ENCODE peak calls at places on chromosomes 4 and X, in six cellular contexts. C is fibroblast of villous mesenchyme, O is lower leg skin, B is cardiac fibroblast, S is Caco-2, F is ovary. U is an unnamed sample.

GRCh38 chr4:186134254-186134653 is 29.8 kb downstream of the FAM149A start:
- DNase-seq in C (no peak), O (no peak), B (no peak), S (no peak), F (no peak), U (no peak)

GRCh38 chrX:12581546-12581945 is 209.7 kb upstream of the PRPS2 start:
- DNase-seq in C (no peak), O (no peak), B (no peak), S (no peak), F (no peak), U (no peak)

GRCh38 chrX:136268051-136269048 is 17.1 kb upstream of the MAP7D3 start:
- DNase-seq in C (peak), O (no peak), B (peak), S (no peak), F (peak), U (no peak)

GRCh38 chr4:142961866-142962265 is 115.8 kb upstream of the INPP4B start:
- DNase-seq in C (peak), O (no peak), B (no peak), S (no peak), F (no peak), U (no peak)

GRCh38 chr4:71992571-71992970 is 39.2 kb upstream of the NPFFR2 start:
- DNase-seq in C (no peak), O (no peak), B (peak), S (no peak), F (no peak), U (no peak)

GRCh38 chrX:150690126-150690525 is 3.1 kb upstream of the MTMR1 start:
- DNase-seq in C (peak), O (no peak), B (peak), S (no peak), F (no peak), U (peak)

GRCh38 chr4:29309050-29309449 is 1411.1 kb upstream of the PCDH7 start:
- DNase-seq in C (no peak), O (no peak), B (peak), S (no peak), F (no peak), U (no peak)

GRCh38 chr4:109389367-109390118 is 44.1 kb upstream of the SEC24B start:
- DNase-seq in C (no peak), O (no peak), B (no peak), S (no peak), F (peak), U (no peak)

GRCh38 chr4:76306882-76307669 is 543 bp downstream of the STBD1 start:
- DNase-seq in C (peak), O (peak), B (peak), S (peak), F (peak), U (no peak)

GRCh38 chr4:169810325-169811323 is 52.9 kb upstream of the HPF1 start:
- DNase-seq in C (peak), O (no peak), B (peak), S (no peak), F (no peak), U (peak)

GRCh38 chr4:122827258-122827887 is 742 bp downstream of the FGF2 start:
- DNase-seq in C (peak), O (peak), B (peak), S (no peak), F (peak), U (no peak)

GRCh38 chr4:41437264-41437566 is 100.7 kb upstream of the LIMCH1 start:
- DNase-seq in C (no peak), O (no peak), B (peak), S (no peak), F (no peak), U (no peak)

GRCh38 chrX:55151199-55151598 is 62.4 kb downstream of the PAGE2 start:
- DNase-seq in C (no peak), O (no peak), B (no peak), S (no peak), F (no peak), U (no peak)

GRCh38 chr4:185773419-185773818 is 38.6 kb downstream of the SORBS2 start:
- DNase-seq in C (no peak), O (no peak), B (no peak), S (no peak), F (no peak), U (no peak)

GRCh38 chr4:3290476-3290875 is 2.3 kb upstream of the RGS12 start:
- DNase-seq in C (no peak), O (peak), B (no peak), S (no peak), F (no peak), U (no peak)

GRCh38 chr4:81412941-81413488 is 58.7 kb downstream of the RASGEF1B start:
- DNase-seq in C (no peak), O (no peak), B (no peak), S (no peak), F (no peak), U (no peak)

GRCh38 chr4:139555705-139556070 is 331 bp downstream of the SETD7 start:
- DNase-seq in C (peak), O (peak), B (no peak), S (peak), F (peak), U (no peak)

GRCh38 chrX:104306180-104306579 is 51.4 kb upstream of the ESX1 start:
- DNase-seq in C (no peak), O (no peak), B (no peak), S (no peak), F (no peak), U (no peak)

GRCh38 chrX:154986826-154987575 is 35.5 kb downstream of the F8 start:
- DNase-seq in C (no peak), O (no peak), B (peak), S (no peak), F (no peak), U (no peak)

GRCh38 chrX:44144491-44144890 is 171.3 kb upstream of the NDP start:
- DNase-seq in C (no peak), O (no peak), B (no peak), S (no peak), F (no peak), U (no peak)

GRCh38 chrX:103776586-103776985 is at the start of gene PLP1:
- DNase-seq in C (no peak), O (peak), B (no peak), S (no peak), F (no peak), U (no peak)

GRCh38 chrX:100895365-100896075 is 21.4 kb upstream of the NOX1 start:
- DNase-seq in C (peak), O (no peak), B (peak), S (peak), F (peak), U (no peak)

GRCh38 chr4:184649026-184649970 is at the start of the genes CASP3 and PRIMPOL:
- DNase-seq in C (peak), O (peak), B (peak), S (peak), F (peak), U (peak)

GRCh38 chr4:76984788-76985211 is 35.2 kb downstream of the SEPTIN11 start:
- DNase-seq in C (peak), O (peak), B (peak), S (peak), F (peak), U (peak)

GRCh38 chr4:164935363-164935762 is 42.1 kb downstream of the TRIM61 start:
- DNase-seq in C (no peak), O (no peak), B (no peak), S (peak), F (no peak), U (no peak)

DNA sequence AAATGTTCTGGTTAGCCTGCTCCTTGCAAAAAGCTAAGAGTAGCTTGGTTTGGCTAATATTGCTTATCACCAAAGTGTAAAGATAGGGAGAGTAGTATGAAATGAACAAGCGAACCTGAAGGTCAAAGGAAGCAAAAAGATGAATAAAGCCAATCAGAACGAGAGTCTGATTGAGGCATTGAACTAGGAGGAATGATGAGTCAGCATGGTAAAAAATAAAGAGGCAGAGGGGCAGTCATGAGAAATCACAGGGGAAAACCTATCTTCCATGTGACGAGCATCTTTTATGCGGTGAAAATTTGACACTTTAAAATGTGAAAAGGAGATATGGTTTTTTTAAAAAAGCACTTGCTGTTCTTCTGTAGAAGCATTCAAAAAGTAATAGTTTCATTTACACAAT is 533.7 kb downstream of the SPOCK3 start:
- DNase-seq in C (no peak), O (no peak), B (no peak), S (no peak), F (no peak), U (no peak)
- H3K4me3 ChIP-seq in C (no peak), O (no peak), B (no peak), S (no peak), F (no peak), U (no peak)

DNA sequence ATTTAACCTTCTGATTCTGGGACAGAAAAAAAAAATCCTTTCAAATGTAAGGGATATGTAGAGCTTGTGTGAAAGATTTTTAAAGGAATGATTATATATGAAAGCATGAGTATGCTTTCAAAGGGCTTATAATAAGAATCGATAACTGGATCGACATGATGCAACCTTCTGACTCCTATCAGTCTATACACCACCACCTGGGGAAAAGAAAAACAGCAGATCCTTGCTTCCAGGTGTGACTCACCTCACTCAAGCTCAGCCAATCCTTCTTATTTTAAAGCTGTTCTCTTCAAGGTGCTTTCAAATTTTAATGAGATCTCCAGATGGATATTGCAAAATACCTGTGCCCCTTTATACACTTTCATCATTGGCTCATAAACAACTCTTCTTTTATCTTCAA is 102.1 kb upstream of the EDNRA start:
- DNase-seq in C (no peak), O (no peak), B (no peak), S (no peak), F (no peak), U (no peak)
- TF ChIP-seq CTCF in C (no peak), O (no peak), B (no peak), S (peak), F (no peak), U (no peak)

DNA sequence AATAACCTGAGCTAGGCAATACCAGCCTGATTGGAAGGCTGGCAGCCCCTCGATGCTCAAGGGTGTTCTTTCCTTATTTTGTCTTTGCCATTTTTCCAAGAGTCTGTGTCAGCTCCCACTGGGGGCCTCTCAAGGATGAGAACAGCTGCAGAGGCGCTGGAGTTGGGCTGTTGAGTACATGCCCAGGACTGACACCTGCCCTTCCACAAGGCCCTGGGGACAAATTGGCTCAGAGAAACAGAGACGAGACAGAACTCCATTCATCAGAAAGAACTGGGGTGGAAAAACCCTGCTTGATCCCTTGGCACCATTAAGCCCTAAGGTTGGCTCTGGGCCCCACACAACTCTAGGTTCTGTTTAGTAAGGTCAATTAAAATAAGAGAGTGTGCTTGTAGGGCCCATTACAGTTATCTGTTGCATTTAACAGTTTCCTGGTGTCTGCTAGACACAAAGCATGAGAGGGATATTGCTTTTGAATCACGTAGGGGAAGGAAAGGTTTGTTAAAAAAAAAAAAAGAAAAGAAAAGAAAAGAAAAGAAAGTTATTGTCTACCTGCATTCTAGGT is 63.5 kb downstream of the DCX start:
- DNase-seq in C (no peak), O (no peak), B (no peak), S (no peak), F (no peak), U (no peak)
- H3K4me3 ChIP-seq in C (no peak), O (no peak), B (no peak), S (no peak), F (no peak), U (no peak)

GRCh38 chr4:158782539-158783360 is 13.9 kb downstream of the FNIP2 start:
- DNase-seq in C (peak), O (no peak), B (no peak), S (no peak), F (no peak), U (no peak)

GRCh38 chr4:158778065-158778711 is 9.4 kb downstream of the FNIP2 start:
- DNase-seq in C (no peak), O (no peak), B (no peak), S (no peak), F (no peak), U (no peak)

GRCh38 chr4:158783775-158784174 is 14.9 kb downstream of the FNIP2 start:
- DNase-seq in C (peak), O (no peak), B (no peak), S (no peak), F (no peak), U (no peak)

GRCh38 chr4:158778712-158779111 is 9.9 kb downstream of the FNIP2 start:
- DNase-seq in C (no peak), O (no peak), B (no peak), S (no peak), F (no peak), U (no peak)

DNA sequence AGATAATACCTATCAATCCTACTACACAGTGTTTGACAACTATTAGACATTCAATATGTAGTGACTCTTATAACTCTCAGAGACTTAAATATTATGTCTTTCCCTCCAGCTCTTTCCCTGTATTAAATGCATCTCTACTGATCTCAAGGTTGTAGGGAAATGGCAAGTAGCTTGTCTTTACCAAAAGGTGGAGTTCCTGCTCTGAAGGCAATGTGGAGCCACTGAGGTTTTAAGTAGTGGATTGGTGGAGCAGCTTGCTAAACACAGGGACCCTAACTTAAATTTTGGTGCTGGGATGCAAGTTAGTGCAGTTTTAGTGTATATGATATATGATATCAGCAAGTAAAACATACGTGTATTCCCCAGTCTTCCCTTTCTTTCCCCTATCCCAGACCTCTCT is 13.1 kb downstream of the FNIP2 start:
- DNase-seq in C (no peak), O (no peak), B (no peak), S (no peak), F (no peak), U (no peak)
- TF ChIP-seq CTCF in C (no peak), O (no peak), B (no peak), S (peak), F (no peak), U (no peak)

GRCh38 chr4:70874268-70875156 is 27.7 kb upstream of the MOB1B start:
- DNase-seq in C (no peak), O (no peak), B (no peak), S (no peak), F (no peak), U (no peak)

GRCh38 chr4:70873216-70873615 is 29.0 kb upstream of the MOB1B start:
- DNase-seq in C (no peak), O (no peak), B (no peak), S (no peak), F (no peak), U (no peak)

GRCh38 chr4:70863099-70863790 is 23.6 kb upstream of the GRSF1 start:
- DNase-seq in C (peak), O (no peak), B (no peak), S (no peak), F (no peak), U (no peak)

DNA sequence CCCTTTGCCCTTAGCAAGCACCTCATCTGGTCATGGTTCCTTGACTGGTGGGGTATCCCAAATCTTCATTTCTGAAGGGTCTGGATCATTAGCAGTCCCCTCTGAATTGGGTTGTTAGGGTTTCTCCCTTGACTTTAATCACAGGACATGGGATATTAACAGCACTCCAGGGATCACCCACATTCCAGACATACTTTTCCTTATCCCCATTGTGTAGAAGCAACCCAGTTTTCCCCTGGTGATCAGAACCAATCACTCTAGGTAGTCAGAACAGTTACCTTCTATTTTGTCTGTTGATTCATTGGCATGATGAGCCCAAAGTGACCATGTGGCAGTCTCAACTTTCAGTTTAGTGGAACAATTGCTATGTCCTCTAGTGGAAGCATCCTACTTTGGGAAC is 29.1 kb upstream of the GRSF1 start:
- DNase-seq in C (no peak), O (no peak), B (no peak), S (no peak), F (no peak), U (no peak)
- H3K4me3 ChIP-seq in C (no peak), O (no peak), B (no peak), S (no peak), F (no peak), U (no peak)

GRCh38 chrX:115229337-115229991 is 4.4 kb downstream of the LRCH2 start:
- DNase-seq in C (no peak), O (no peak), B (no peak), S (no peak), F (no peak), U (no peak)
- TF ChIP-seq CTCF in C (no peak), O (no peak), B (no peak), S (no peak), F (no peak), U (no peak)

GRCh38 chr4:15776871-15777648 is 1.1 kb upstream of the CD38 start:
- DNase-seq in C (no peak), O (no peak), B (no peak), S (no peak), F (no peak), U (no peak)
- H3K4me3 ChIP-seq in C (no peak), O (no peak), B (no peak), S (no peak), F (no peak), U (no peak)

U was measured in AG04449.